ENCODE peak calls at places on chromosome X, in five cellular contexts. One of them, this sample, is unnamed.

GRCh38 chrX:38233891-38234807 is 13.5 kb upstream of the SRPX start:
- DNase-seq in H1: no peak
- DNase-seq in SK-N-SH: no peak
- DNase-seq in A549: peak
- DNase-seq in WTC11: no peak
- DNase-seq in this sample: peak

GRCh38 chrX:40100141-40100536 is 2.4 kb upstream of the BCOR start:
- DNase-seq in SK-N-SH: peak
- DNase-seq in WTC11: no peak
- DNase-seq in A549: no peak
- DNase-seq in H1: no peak
- DNase-seq in this sample: no peak

GRCh38 chrX:70134116-70134477 is 850 bp downstream of the IGBP1 start:
- DNase-seq in SK-N-SH: no peak
- DNase-seq in H1: no peak
- DNase-seq in WTC11: no peak
- DNase-seq in A549: peak
- DNase-seq in this sample: no peak

GRCh38 chrX:149825424-149825823 is 43.7 kb downstream of the MAGEA9 start:
- DNase-seq in SK-N-SH: peak
- DNase-seq in H1: peak
- DNase-seq in WTC11: peak
- DNase-seq in A549: peak
- DNase-seq in this sample: peak

GRCh38 chrX:100625985-100626491 is 10.6 kb downstream of the TSPAN6 start:
- DNase-seq in H1: no peak
- DNase-seq in SK-N-SH: no peak
- DNase-seq in A549: no peak
- DNase-seq in WTC11: no peak
- DNase-seq in this sample: no peak

GRCh38 chrX:120145295-120145925 is 13.0 kb upstream of the RHOXF2 start:
- DNase-seq in H1: no peak
- DNase-seq in SK-N-SH: no peak
- DNase-seq in WTC11: no peak
- DNase-seq in A549: no peak
- DNase-seq in this sample: no peak

GRCh38 chrX:27575565-27575964 is 14.6 kb upstream of the DCAF8L2 start:
- DNase-seq in A549: no peak
- DNase-seq in WTC11: no peak
- DNase-seq in H1: no peak
- DNase-seq in SK-N-SH: no peak
- DNase-seq in this sample: peak

GRCh38 chrX:40855411-40855810 is 120.1 kb upstream of the MED14 start:
- DNase-seq in SK-N-SH: no peak
- DNase-seq in A549: no peak
- DNase-seq in WTC11: no peak
- DNase-seq in H1: no peak
- DNase-seq in this sample: no peak

GRCh38 chrX:150270622-150271021 is 92.5 kb upstream of the MAMLD1 start:
- DNase-seq in A549: no peak
- DNase-seq in WTC11: no peak
- DNase-seq in H1: no peak
- DNase-seq in SK-N-SH: no peak
- DNase-seq in this sample: no peak

GRCh38 chrX:117987376-117987775 is 129.2 kb downstream of the KLHL13 start:
- DNase-seq in SK-N-SH: no peak
- DNase-seq in H1: no peak
- DNase-seq in WTC11: no peak
- DNase-seq in A549: no peak
- DNase-seq in this sample: no peak

GRCh38 chrX:13855689-13856425 is 39.0 kb upstream of the GPM6B start:
- DNase-seq in SK-N-SH: no peak
- DNase-seq in H1: no peak
- DNase-seq in WTC11: no peak
- DNase-seq in A549: no peak
- DNase-seq in this sample: no peak

GRCh38 chrX:15350329-15350996 is 15.1 kb upstream of the PIGA start:
- DNase-seq in SK-N-SH: peak
- DNase-seq in A549: no peak
- DNase-seq in H1: peak
- DNase-seq in WTC11: peak
- DNase-seq in this sample: no peak

GRCh38 chrX:118212817-118213183 is 96.2 kb upstream of the KLHL13 start:
- DNase-seq in SK-N-SH: no peak
- DNase-seq in A549: no peak
- DNase-seq in H1: no peak
- DNase-seq in WTC11: no peak
- DNase-seq in this sample: no peak

GRCh38 chrX:102341867-102342266 is 94.9 kb downstream of the NXF2 start:
- DNase-seq in WTC11: no peak
- DNase-seq in H1: no peak
- DNase-seq in A549: no peak
- DNase-seq in SK-N-SH: no peak
- DNase-seq in this sample: no peak
- TF ChIP-seq MAX in WTC11: no peak
- TF ChIP-seq MAX in H1: no peak
- TF ChIP-seq MAX in A549: no peak
- TF ChIP-seq MAX in SK-N-SH: no peak
- TF ChIP-seq MAX in this sample: no peak

GRCh38 chrX:3713225-3713936 is at the start of gene PRKX:
- DNase-seq in H1: peak
- DNase-seq in WTC11: peak
- DNase-seq in A549: peak
- DNase-seq in SK-N-SH: peak
- DNase-seq in this sample: peak
- TF ChIP-seq MAX in H1: peak
- TF ChIP-seq MAX in WTC11: no peak
- TF ChIP-seq MAX in A549: no peak
- TF ChIP-seq MAX in SK-N-SH: no peak
- TF ChIP-seq MAX in this sample: no peak

DNA sequence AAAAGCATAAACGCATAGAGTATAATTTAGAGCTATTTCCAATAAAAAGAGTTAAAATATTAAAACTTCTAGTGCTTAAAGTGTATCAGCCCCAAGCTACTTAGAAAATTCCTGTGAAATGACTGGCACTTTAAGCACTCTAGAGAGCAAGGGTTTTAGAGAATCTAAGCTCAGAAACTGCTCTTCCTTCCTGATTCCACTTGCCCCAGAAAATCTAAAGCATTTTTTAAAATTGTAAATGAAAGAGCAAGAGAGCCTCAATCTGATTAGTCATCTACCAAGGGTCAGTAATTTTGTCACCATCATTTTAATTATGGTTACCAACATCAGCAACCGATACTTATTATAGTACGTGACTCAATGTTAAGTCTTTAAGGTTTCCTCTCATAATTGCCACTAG is 25.0 kb downstream of the CTPS2 start:
- DNase-seq in A549: no peak
- DNase-seq in WTC11: no peak
- DNase-seq in SK-N-SH: no peak
- DNase-seq in H1: no peak
- DNase-seq in this sample: no peak
- TF ChIP-seq MAX in A549: no peak
- TF ChIP-seq MAX in WTC11: no peak
- TF ChIP-seq MAX in SK-N-SH: no peak
- TF ChIP-seq MAX in H1: no peak
- TF ChIP-seq MAX in this sample: no peak

GRCh38 chrX:151711154-151711553 is 4.7 kb upstream of the FATE1 start:
- DNase-seq in SK-N-SH: no peak
- DNase-seq in A549: no peak
- DNase-seq in WTC11: no peak
- DNase-seq in H1: no peak
- DNase-seq in this sample: no peak
- TF ChIP-seq MAX in SK-N-SH: no peak
- TF ChIP-seq MAX in A549: no peak
- TF ChIP-seq MAX in WTC11: no peak
- TF ChIP-seq MAX in H1: no peak
- TF ChIP-seq MAX in this sample: no peak

GRCh38 chrX:10989386-10989785 is 121.7 kb upstream of the HCCS start:
- DNase-seq in H1: no peak
- DNase-seq in A549: no peak
- DNase-seq in SK-N-SH: no peak
- DNase-seq in WTC11: no peak
- DNase-seq in this sample: no peak
- TF ChIP-seq MAX in H1: no peak
- TF ChIP-seq MAX in A549: no peak
- TF ChIP-seq MAX in SK-N-SH: no peak
- TF ChIP-seq MAX in WTC11: no peak
- TF ChIP-seq MAX in this sample: no peak

This sample was measured in endothelial cell of umbilical vein.